ENCODE peak calls at places on chromosome 1, in four cellular contexts. O, I, R and U are unnamed samples.

GRCh38 chr1:31977361-31978131 is 36.1 kb upstream of the KHDRBS1 start:
- DNase-seq in R (no peak), I (peak; percentile 41), O (peak; percentile 50), U (peak; percentile 51)

GRCh38 chr1:199742547-199742946 is 285.0 kb upstream of the NR5A2 start:
- DNase-seq in O (peak; percentile 80), I (no peak), R (no peak), U (no peak)

GRCh38 chr1:146036241-146036989 is 14.9 kb upstream of the HJV start:
- DNase-seq in I (peak; percentile 41), R (peak; percentile 36), O (no peak), U (no peak)

GRCh38 chr1:43402055-43402865 is 12.6 kb downstream of the SZT2 start:
- DNase-seq in O (no peak), R (no peak), I (no peak), U (peak; percentile 46)

GRCh38 chr1:160739098-160739511 is at the start of gene SLAMF7:
- DNase-seq in R (peak; percentile 81), O (no peak), I (no peak), U (no peak)

GRCh38 chr1:205545001-205545919 is 40.8 kb downstream of the CDK18 start:
- DNase-seq in R (no peak), O (no peak), I (no peak), U (no peak)

GRCh38 chr1:125087691-125088090 is 3902.9 kb downstream of the SRGAP2C start:
- DNase-seq in I (no peak), O (no peak), R (no peak), U (no peak)

GRCh38 chr1:181112071-181112929 is 23.8 kb downstream of the IER5 start:
- DNase-seq in I (peak; percentile 97), R (no peak), O (peak; percentile 97), U (no peak)

GRCh38 chr1:167880570-167880969 is 33.4 kb downstream of the ADCY10 start:
- DNase-seq in O (no peak), I (no peak), R (no peak), U (no peak)

GRCh38 chr1:1069711-1070676 is 4.1 kb downstream of the RNF223 start:
- DNase-seq in O (no peak), I (peak; percentile 29), R (no peak), U (no peak)

GRCh38 chr1:206554201-206554600 is 46.9 kb downstream of the RASSF5 start:
- DNase-seq in I (no peak), O (no peak), R (no peak), U (no peak)

GRCh38 chr1:206556748-206557635 is 49.7 kb downstream of the RASSF5 start:
- DNase-seq in O (peak; percentile 51), R (no peak), I (no peak), U (peak; percentile 87)

GRCh38 chr1:206556047-206556747 is 48.9 kb downstream of the RASSF5 start:
- DNase-seq in I (peak; percentile 68), O (no peak), R (no peak), U (no peak)

GRCh38 chr1:206554833-206555472 is 47.6 kb downstream of the RASSF5 start:
- DNase-seq in I (no peak), O (no peak), R (no peak), U (no peak)

DNA sequence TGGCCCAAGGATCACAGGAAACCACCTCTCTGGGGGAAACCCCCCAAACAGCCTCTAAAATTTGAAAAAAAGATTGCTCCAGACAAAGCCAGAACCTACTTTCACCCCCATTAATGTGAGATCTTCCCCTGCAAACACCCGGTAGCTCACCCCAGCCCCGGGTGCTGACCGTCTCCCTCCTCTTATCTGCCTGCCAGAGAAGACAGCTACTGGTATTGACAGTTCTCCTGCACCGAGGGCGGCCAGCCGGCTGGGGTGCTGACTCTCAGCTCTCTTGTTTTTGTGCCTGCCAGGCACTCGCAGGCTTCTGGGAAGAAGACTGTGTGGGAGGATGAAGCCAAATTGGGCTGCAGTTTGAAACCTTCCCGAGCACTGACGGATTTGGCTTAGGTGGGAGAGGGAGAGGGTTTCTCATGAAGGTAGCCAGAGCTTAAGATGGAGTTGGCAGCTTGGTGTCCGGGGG is 48.2 kb downstream of the RASSF5 start:
- DNase-seq in R (no peak), O (no peak), I (no peak), U (no peak)
- TF ChIP-seq REST in R (no peak), O (no peak), I (no peak), U (no peak)

GRCh38 chr1:21238141-21238800 is 52.0 kb downstream of the ECE1 start:
- DNase-seq in R (no peak), O (no peak), I (no peak), U (no peak)

GRCh38 chr1:21237386-21238088 is 52.7 kb downstream of the ECE1 start:
- DNase-seq in R (no peak), O (no peak), I (no peak), U (no peak)

GRCh38 chr1:21240706-21241105 is 49.6 kb downstream of the ECE1 start:
- DNase-seq in O (no peak), R (no peak), I (no peak), U (no peak)

GRCh38 chr1:21241761-21242581 is 48.3 kb downstream of the ECE1 start:
- DNase-seq in R (no peak), I (no peak), O (no peak), U (no peak)

DNA sequence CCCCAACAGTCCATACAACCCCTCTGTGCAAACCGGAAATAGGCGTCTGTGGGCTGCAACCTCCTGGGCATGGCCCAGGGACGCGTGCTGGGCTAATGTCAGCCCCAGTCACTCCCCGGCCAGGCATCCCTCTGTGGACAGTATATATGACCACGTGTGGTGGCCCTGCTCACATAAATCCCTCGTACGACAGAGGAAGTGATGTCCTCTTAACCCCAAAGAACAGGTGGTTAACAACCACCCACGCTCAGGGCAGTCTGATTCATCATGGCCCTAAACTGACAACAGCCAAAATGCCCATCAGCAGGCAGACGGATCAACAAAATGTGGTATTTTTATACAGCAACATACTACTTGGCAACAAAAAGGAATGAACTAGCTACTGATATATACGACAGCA is 51.1 kb downstream of the ECE1 start:
- DNase-seq in I (no peak), O (no peak), R (no peak), U (no peak)
- TF ChIP-seq PBX3 in I (no peak), O (no peak), R (no peak), U (no peak)

GRCh38 chr1:201739054-201739453 is 89.9 kb upstream of the IPO9 start:
- DNase-seq in R (no peak), I (no peak), O (no peak), U (peak; percentile 47)

GRCh38 chr1:201740086-201740541 is 88.8 kb upstream of the IPO9 start:
- DNase-seq in I (no peak), O (no peak), R (no peak), U (peak; percentile 40)

GRCh38 chr1:201739492-201740085 is 89.4 kb upstream of the IPO9 start:
- DNase-seq in O (no peak), R (no peak), I (no peak), U (peak; percentile 85)

GRCh38 chr1:201736707-201737320 is 92.1 kb upstream of the IPO9 start:
- DNase-seq in R (no peak), O (no peak), I (no peak), U (no peak)

GRCh38 chr1:201737350-201738060 is 91.5 kb upstream of the IPO9 start:
- DNase-seq in R (no peak), O (no peak), I (no peak), U (no peak)
- TF ChIP-seq REST in R (no peak), O (no peak), I (no peak), U (peak; percentile 58)

GRCh38 chr1:55463814-55464445 is 248.8 kb upstream of the USP24 start:
- DNase-seq in R (no peak), O (no peak), I (no peak), U (no peak)
- TF ChIP-seq PBX3 in R (no peak), O (no peak), I (no peak), U (no peak)

GRCh38 chr1:209937996-209938959 is at the start of gene SYT14:
- DNase-seq in O (peak; percentile 8), I (no peak), R (no peak), U (peak; percentile 94)
- TF ChIP-seq REST in O (no peak), I (no peak), R (no peak), U (peak; percentile 9)

GRCh38 chr1:53548031-53548491 is 88.9 kb downstream of the DMRTB1 start:
- DNase-seq in R (no peak), O (no peak), I (no peak), U (peak; percentile 10)
- TF ChIP-seq PBX3 in R (no peak), O (no peak), I (no peak), U (no peak)

GRCh38 chr1:51561702-51562101 is 42.6 kb upstream of the EPS15 start:
- DNase-seq in I (no peak), O (no peak), R (no peak), U (no peak)

GRCh38 chr1:51559064-51559500 is 40.0 kb upstream of the EPS15 start:
- DNase-seq in I (no peak), O (no peak), R (no peak), U (no peak)

GRCh38 chr1:51560034-51560433 is 41.0 kb upstream of the EPS15 start:
- DNase-seq in R (no peak), I (no peak), O (no peak), U (no peak)

GRCh38 chr1:51558375-51558924 is 39.4 kb upstream of the EPS15 start:
- DNase-seq in R (no peak), O (no peak), I (no peak), U (no peak)

DNA sequence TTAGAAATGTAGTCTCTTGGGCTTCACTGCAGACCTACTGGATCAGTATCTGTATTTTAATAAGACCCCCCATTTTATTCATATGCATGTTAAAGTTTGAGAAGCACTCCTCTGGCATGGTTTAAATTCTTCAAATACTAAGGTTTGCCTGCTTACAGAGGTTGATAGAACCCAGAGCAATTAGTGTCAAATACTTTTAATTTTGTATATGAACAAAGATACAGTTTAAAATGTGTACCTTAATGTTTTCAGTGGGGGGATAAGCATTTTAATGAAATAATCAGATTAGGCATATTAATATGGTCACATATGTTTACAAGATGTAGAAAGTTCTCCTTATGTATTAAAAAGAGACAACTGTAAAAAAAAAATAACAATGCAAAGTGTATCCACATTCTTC is 40.4 kb upstream of the EPS15 start:
- DNase-seq in R (no peak), I (no peak), O (no peak), U (no peak)
- TF ChIP-seq REST in R (no peak), I (no peak), O (no peak), U (no peak)

DNA sequence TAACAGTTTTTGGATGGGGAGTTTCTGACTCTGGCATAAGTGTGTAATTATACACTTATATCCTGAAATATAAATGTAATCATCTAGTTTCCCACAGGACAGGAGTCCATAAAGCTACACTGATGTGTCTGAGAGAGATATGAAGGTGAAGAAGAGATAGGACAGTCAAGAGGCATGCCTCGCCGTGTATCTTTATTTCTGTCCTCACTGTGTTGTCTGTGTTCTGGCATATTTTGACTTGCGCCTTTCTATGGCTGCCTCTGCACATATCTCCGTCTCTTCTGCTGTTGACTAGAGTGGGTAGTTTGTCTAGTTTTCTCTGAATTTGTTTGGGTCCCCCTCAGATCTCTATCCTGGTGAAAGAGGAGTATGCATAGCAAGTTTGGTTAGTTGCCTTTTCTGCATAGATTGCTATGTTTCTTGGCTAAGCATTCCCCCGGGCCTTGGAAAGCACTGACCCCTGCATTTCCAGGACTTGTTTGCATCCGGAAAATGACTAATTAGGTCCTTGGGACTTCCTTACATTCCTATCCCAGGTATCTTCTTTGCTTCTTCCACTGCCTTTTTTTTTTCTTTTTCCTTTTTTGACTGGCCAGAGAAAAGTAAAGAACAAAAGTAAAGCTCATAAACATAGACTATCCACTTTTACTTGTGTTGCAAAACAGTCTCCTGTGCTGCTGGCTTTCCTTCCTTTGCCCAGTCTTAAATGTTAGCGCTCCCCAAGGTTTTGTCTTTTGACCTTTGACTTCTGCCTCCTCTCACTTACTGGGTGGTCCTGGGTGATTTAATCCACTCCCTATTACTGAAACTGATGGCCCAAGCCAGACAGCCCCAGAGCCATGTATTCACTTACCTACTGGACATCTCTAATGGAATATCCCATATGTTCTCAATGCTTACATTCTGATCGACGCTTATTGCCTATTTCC is 27.6 kb upstream of the CNN3 start:
- DNase-seq in R (no peak), O (no peak), I (no peak), U (no peak)
- TF ChIP-seq PBX3 in R (no peak), O (no peak), I (no peak), U (no peak)